ENCODE peak calls at places on chromosome 3, in five cellular contexts. P, D, L, C and E are unnamed samples.

GRCh38 chr3:32297366-32297765 is 58.9 kb downstream of the CMTM8 start:
- DNase-seq in P (no peak), L (no peak), C (no peak), D (no peak), E (no peak)

GRCh38 chr3:43086460-43087165 is 19.3 kb downstream of the POMGNT2 start:
- DNase-seq in P (no peak), L (no peak), D (no peak), C (no peak), E (no peak)

GRCh38 chr3:177490626-177491025 is 293.3 kb upstream of the TBL1XR1 start:
- DNase-seq in P (no peak), L (no peak), C (no peak), D (no peak), E (no peak)

GRCh38 chr3:67090472-67090871 is 92.4 kb downstream of the KBTBD8 start:
- DNase-seq in L (no peak), C (no peak), D (no peak), P (no peak), E (peak)

GRCh38 chr3:87771338-87772059 is 287.3 kb downstream of the CGGBP1 start:
- DNase-seq in P (peak), L (peak), C (no peak), D (peak), E (no peak)

GRCh38 chr3:45527727-45528126 is 66.8 kb upstream of the LIMD1 start:
- DNase-seq in L (no peak), D (no peak), C (no peak), P (no peak), E (no peak)

GRCh38 chr3:164730810-164731209 is 347.5 kb downstream of the SI start:
- DNase-seq in D (no peak), L (no peak), P (no peak), C (no peak), E (no peak)

GRCh38 chr3:129023909-129024308 is 22.8 kb downstream of the EFCC1 start:
- DNase-seq in D (no peak), C (no peak), P (no peak), L (no peak), E (peak)

GRCh38 chr3:171458056-171458856 is 1.9 kb downstream of the TNIK start:
- DNase-seq in P (peak), L (no peak), D (no peak), C (no peak), E (no peak)

GRCh38 chr3:58392191-58392590 is 41.4 kb downstream of the PDHB start:
- DNase-seq in C (no peak), D (no peak), P (no peak), L (no peak), E (no peak)

GRCh38 chr3:159763466-159764210 is 225.0 kb upstream of the IL12A start:
- DNase-seq in P (peak), C (peak), D (peak), L (peak), E (peak)

GRCh38 chr3:173045770-173046382 is 95.2 kb downstream of the SPATA16 start:
- DNase-seq in C (no peak), L (no peak), D (no peak), P (no peak), E (no peak)

GRCh38 chr3:136495213-136495612 is 245.1 kb downstream of the PCCB start:
- DNase-seq in P (no peak), L (no peak), C (no peak), D (no peak), E (no peak)
- H3K27ac ChIP-seq in P (no peak), L (no peak), C (no peak), D (no peak), E (no peak)

GRCh38 chr3:76582632-76583378 is 457.1 kb upstream of the ROBO2 start:
- DNase-seq in D (no peak), C (no peak), L (no peak), P (no peak), E (no peak)

GRCh38 chr3:76582098-76582497 is 457.8 kb upstream of the ROBO2 start:
- DNase-seq in C (no peak), L (no peak), P (no peak), D (no peak), E (no peak)

GRCh38 chr3:76586471-76586870 is 453.4 kb upstream of the ROBO2 start:
- DNase-seq in L (no peak), D (no peak), P (no peak), C (no peak), E (no peak)

GRCh38 chr3:76585794-76586392 is 454.0 kb upstream of the ROBO2 start:
- DNase-seq in C (no peak), L (peak), P (no peak), D (no peak), E (peak)
- H3K27ac ChIP-seq in C (no peak), L (no peak), P (no peak), D (no peak), E (no peak)

GRCh38 chr3:52846427-52846983 is 11.7 kb upstream of the MUSTN1 start:
- DNase-seq in L (no peak), P (no peak), C (no peak), D (peak), E (no peak)

GRCh38 chr3:52848617-52849016 is 13.8 kb upstream of the MUSTN1 start:
- DNase-seq in L (no peak), C (no peak), P (no peak), D (peak), E (no peak)

GRCh38 chr3:52845691-52846426 is 11.0 kb upstream of the MUSTN1 start:
- DNase-seq in D (peak), L (no peak), P (no peak), C (no peak), E (no peak)

GRCh38 chr3:52847241-52847640 is 12.4 kb upstream of the MUSTN1 start:
- DNase-seq in L (no peak), C (no peak), D (peak), P (no peak), E (no peak)

GRCh38 chr3:52847726-52848125 is 12.9 kb upstream of the MUSTN1 start:
- DNase-seq in P (no peak), L (no peak), D (peak), C (no peak), E (no peak)
- H3K27ac ChIP-seq in P (no peak), L (no peak), D (peak), C (no peak), E (no peak)

DNA sequence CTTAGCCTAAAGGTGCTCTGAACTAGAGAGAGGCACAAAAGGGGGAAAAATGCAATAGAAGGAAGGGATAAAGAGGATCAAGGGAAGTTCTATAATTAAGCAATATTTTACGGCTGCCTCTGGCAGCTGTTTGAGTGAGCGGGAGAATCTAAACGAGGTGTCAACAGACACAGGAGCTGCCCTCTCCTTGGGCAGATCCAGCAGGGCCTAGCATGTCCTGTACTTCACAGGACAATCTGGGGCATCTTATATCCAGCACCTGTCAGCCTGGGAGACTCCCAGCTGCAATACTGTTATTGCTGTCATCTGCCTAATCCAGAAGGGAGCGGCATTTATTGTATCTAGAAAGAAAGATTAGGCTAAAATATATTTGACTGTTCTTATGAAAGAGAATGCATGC is 68.9 kb downstream of the WWTR1 start:
- DNase-seq in L (no peak), P (no peak), D (no peak), C (no peak), E (no peak)
- H3K27ac ChIP-seq in L (peak), P (no peak), D (peak), C (no peak), E (peak)

GRCh38 chr3:48245136-48245535 is 4.2 kb downstream of the ZNF589 start:
- DNase-seq in P (no peak), L (no peak), D (no peak), C (no peak), E (no peak)

GRCh38 chr3:48244462-48244861 is 3.6 kb downstream of the ZNF589 start:
- DNase-seq in C (no peak), D (no peak), L (no peak), P (no peak), E (no peak)

GRCh38 chr3:48248095-48248863 is 7.4 kb downstream of the ZNF589 start:
- DNase-seq in D (no peak), L (no peak), P (no peak), C (no peak), E (no peak)

GRCh38 chr3:48243886-48244285 is 3.0 kb downstream of the ZNF589 start:
- DNase-seq in P (no peak), L (no peak), D (no peak), C (no peak), E (no peak)

GRCh38 chr3:48247401-48247807 is 6.5 kb downstream of the ZNF589 start:
- DNase-seq in L (no peak), D (no peak), C (no peak), P (no peak), E (peak)
- H3K27ac ChIP-seq in L (no peak), D (no peak), C (no peak), P (no peak), E (peak)

DNA sequence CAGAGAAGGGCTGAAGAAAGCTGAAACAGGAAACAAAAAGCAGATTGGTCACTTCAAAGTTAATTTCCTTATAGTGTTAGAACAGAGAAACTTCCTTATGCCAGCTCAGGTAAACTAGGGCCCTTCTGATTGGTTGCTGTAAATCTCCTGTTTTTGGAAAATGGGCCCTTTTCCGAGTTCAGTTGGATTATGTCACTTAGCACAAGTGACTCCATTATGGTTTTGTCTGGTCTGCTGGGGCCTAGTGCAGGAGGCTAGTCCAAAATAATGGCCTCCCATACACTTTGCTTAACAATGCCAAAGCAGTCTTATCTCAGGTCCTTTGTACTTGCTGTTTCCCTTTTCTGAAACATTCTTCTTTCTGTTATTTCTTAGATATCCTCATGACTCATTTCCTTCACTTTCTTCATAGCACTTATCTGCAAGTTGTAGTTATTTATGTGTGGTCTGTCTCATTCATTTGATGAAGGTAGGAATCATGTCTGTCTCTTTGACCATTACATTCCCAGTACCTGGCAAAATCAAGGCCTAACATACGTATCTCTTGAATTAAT is 7.7 kb upstream of the DCP1A start:
- DNase-seq in C (no peak), P (no peak), L (no peak), D (no peak), E (no peak)
- H3K27ac ChIP-seq in C (no peak), P (no peak), L (no peak), D (no peak), E (no peak)

GRCh38 chr3:30648670-30649357 is 42.4 kb downstream of the TGFBR2 start:
- DNase-seq in L (no peak), P (no peak), C (no peak), D (no peak), E (no peak)
- H3K27ac ChIP-seq in L (no peak), P (no peak), C (peak), D (no peak), E (no peak)